ENCODE peak calls at places on chromosomes 12 and 14, in eight cellular contexts. L is lower lobe of right lung, B is left ventricle myocardium inferior, I is memory B cell, Z is H54, E is GM20000, Q is WTC11, N is neuronal stem cell. Y is an unnamed sample.

GRCh38 chr14:88166616-88167015 is 156.5 kb downstream of the KCNK10 start:
- DNase-seq in L (no peak), B (no peak), I (no peak), Z (no peak), E (no peak), Q (no peak), N (no peak), Y (no peak)

GRCh38 chr12:67827820-67828383 is 161.3 kb upstream of the IFNG-AS1 start:
- DNase-seq in L (no peak), B (no peak), I (no peak), Z (peak; percentile 72), E (peak; percentile 28), Q (no peak), N (no peak), Y (peak; percentile 58)

GRCh38 chr14:36302823-36303222 is 17.6 kb downstream of the MBIP start:
- DNase-seq in L (no peak), B (no peak), I (no peak), Z (no peak), E (no peak), Q (no peak), N (no peak), Y (no peak)

GRCh38 chr14:61977217-61977616 is 215.0 kb downstream of the SNAPC1 start:
- DNase-seq in L (no peak), B (no peak), I (no peak), Z (no peak), E (no peak), Q (no peak), N (no peak), Y (no peak)

GRCh38 chr14:64577211-64577610 is 27.4 kb downstream of the PPP1R36 start:
- DNase-seq in L (no peak), B (no peak), I (no peak), Z (no peak), E (no peak), Q (no peak), N (no peak), Y (no peak)

GRCh38 chr14:54001189-54001878 is 44.7 kb upstream of the BMP4 start:
- DNase-seq in L (no peak), B (no peak), I (no peak), Z (no peak), E (no peak), Q (peak; percentile 43), N (no peak), Y (no peak)

GRCh38 chr12:124088232-124088907 is 115.4 kb downstream of the ZNF664 start:
- DNase-seq in L (no peak), B (no peak), I (no peak), Z (no peak), E (no peak), Q (no peak), N (no peak), Y (no peak)

GRCh38 chr12:52022841-52023181 is 16.1 kb downstream of the TAMALIN start:
- DNase-seq in L (no peak), B (no peak), I (no peak), Z (no peak), E (no peak), Q (peak; percentile 63), N (no peak), Y (no peak)

GRCh38 chr14:74893614-74894091 is 11.9 kb downstream of the DLST start:
- DNase-seq in L (no peak), B (no peak), I (no peak), Z (no peak), E (no peak), Q (no peak), N (no peak), Y (no peak)

GRCh38 chr14:104977681-104978647 is at the start of gene AHNAK2:
- DNase-seq in L (peak; percentile 85), B (peak; percentile 78), I (no peak), Z (no peak), E (peak; percentile 82), Q (peak; percentile 89), N (peak; percentile 82), Y (peak; percentile 52)

GRCh38 chr12:102964872-102965271 is 7.4 kb downstream of the ASCL1 start:
- DNase-seq in L (peak; percentile 49), B (no peak), I (no peak), Z (no peak), E (no peak), Q (peak; percentile 70), N (no peak), Y (no peak)

GRCh38 chr14:63473194-63473788 is 69.9 kb downstream of the PPP2R5E start:
- DNase-seq in L (no peak), B (no peak), I (no peak), Z (no peak), E (no peak), Q (no peak), N (no peak), Y (no peak)

Y was measured in COLO829.